ENCODE peak calls at places on chromosome 17, in ten cellular contexts. F, W, S, I, D, B, O, P, H and Q are unnamed samples.

GRCh38 chr17:81925860-81926450 is 1.6 kb downstream of the MAFG start:
- DNase-seq in O (no peak), I (no peak), F (no peak), D (no peak), W (no peak), H (no peak), P (no peak), S (no peak), B (no peak), Q (no peak)

GRCh38 chr17:57915980-57916757 is 39.0 kb downstream of the CUEDC1 start:
- DNase-seq in P (no peak), S (no peak), D (no peak), W (no peak), O (no peak), H (no peak), B (no peak), F (no peak), I (no peak), Q (no peak)

GRCh38 chr17:40442392-40443195 is 656 bp upstream of the IGFBP4 start:
- DNase-seq in H (no peak), P (no peak), F (no peak), S (no peak), I (peak; percentile 86), D (peak; percentile 61), O (peak; percentile 46), B (no peak), W (peak; percentile 53), Q (no peak)

GRCh38 chr17:7881655-7882054 is 6.9 kb upstream of the CHD3 start:
- DNase-seq in F (no peak), D (no peak), W (peak; percentile 24), B (no peak), I (no peak), O (no peak), P (no peak), S (peak; percentile 32), H (no peak), Q (peak; percentile 80)

GRCh38 chr17:46795379-46795952 is 23.0 kb downstream of the WNT3 start:
- DNase-seq in S (no peak), H (no peak), F (no peak), W (peak; percentile 88), B (no peak), I (no peak), P (no peak), D (no peak), O (peak; percentile 13), Q (no peak)

GRCh38 chr17:82752371-82753200 is 721 bp downstream of the TBCD start:
- DNase-seq in F (no peak), H (no peak), S (no peak), W (peak; percentile 9), B (no peak), I (no peak), O (no peak), D (no peak), P (no peak), Q (no peak)

GRCh38 chr17:59892251-59892848 is 393 bp downstream of the TUBD1 start:
- DNase-seq in S (no peak), P (peak; percentile 20), W (no peak), B (no peak), D (no peak), O (no peak), H (no peak), I (peak; percentile 32), F (no peak), Q (no peak)

GRCh38 chr17:67137026-67137370 is 92.6 kb downstream of the CACNG1 start:
- DNase-seq in O (no peak), B (no peak), P (no peak), I (no peak), F (no peak), D (no peak), S (no peak), H (peak; percentile 32), W (no peak), Q (no peak)

GRCh38 chr17:8859029-8859803 is 8.3 kb downstream of the PIK3R6 start:
- DNase-seq in P (no peak), B (no peak), W (peak; percentile 37), F (no peak), D (no peak), S (no peak), I (peak; percentile 47), O (no peak), H (no peak), Q (no peak)

GRCh38 chr17:77296769-77297409 is 156.1 kb downstream of the SEC14L1 start:
- DNase-seq in F (no peak), S (no peak), I (no peak), W (no peak), D (no peak), H (no peak), O (no peak), P (no peak), B (no peak), Q (no peak)

GRCh38 chr17:36827056-36827455 is 110.2 kb upstream of the LHX1 start:
- DNase-seq in W (no peak), F (no peak), D (no peak), H (no peak), B (no peak), S (no peak), O (no peak), I (no peak), P (no peak), Q (no peak)

GRCh38 chr17:33396818-33397217 is 103.7 kb upstream of the ASIC2 start:
- DNase-seq in I (no peak), O (no peak), D (no peak), B (no peak), W (no peak), S (no peak), P (no peak), F (no peak), H (no peak), Q (no peak)

GRCh38 chr17:49907279-49907678 is 59.4 kb upstream of the TAC4 start:
- DNase-seq in F (no peak), O (no peak), W (no peak), P (no peak), I (no peak), S (no peak), H (no peak), B (no peak), D (no peak), Q (no peak)

GRCh38 chr17:21089933-21090888 is 36.6 kb upstream of the DHRS7B start:
- DNase-seq in F (no peak), S (no peak), O (no peak), I (no peak), P (no peak), W (no peak), B (no peak), H (no peak), D (no peak), Q (peak; percentile 45)
- TF ChIP-seq CTCF in F (no peak), S (no peak), O (no peak), I (no peak), P (no peak), W (no peak), B (no peak), H (no peak), D (no peak), Q (no peak)

DNA sequence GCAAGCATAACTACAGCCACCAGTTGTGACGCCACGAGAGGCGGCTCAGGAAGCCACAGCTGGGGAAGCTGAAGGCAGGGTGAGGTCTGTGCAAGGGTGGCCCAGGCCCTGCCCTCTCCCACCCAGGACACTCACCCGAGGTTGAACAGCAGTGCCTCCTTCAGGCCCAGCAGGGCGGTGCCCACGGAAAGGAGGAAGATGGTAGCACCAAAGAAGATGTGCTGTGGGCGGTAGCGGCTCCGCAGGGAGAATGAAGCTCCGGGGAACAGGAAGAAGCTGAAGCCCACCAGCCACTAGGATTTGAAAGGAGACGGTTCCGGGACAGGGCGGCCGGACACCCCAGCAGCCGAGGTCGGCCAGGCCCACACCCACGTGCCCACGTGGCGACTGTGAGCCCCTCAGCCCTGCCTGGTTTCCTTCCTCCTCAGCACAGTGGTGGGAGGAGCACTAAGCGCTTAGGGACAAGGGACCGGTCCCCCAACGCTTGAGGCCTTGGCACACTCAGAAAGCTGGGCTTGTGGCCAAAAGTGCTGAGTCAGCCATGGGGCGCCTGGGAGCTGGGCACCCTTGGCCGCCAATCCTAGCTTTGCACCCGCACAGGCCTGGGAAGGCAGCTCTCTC is 11.0 kb downstream of the CYB561 start:
- DNase-seq in D (peak; percentile 74), I (peak; percentile 88), H (peak; percentile 53), W (no peak), F (peak; percentile 77), O (peak; percentile 41), P (peak; percentile 84), S (no peak), B (no peak), Q (no peak)
- TF ChIP-seq CTCF in D (no peak), I (no peak), H (peak; percentile 59), W (peak; percentile 32), F (no peak), O (peak; percentile 10), P (peak; percentile 31), S (no peak), B (no peak), Q (no peak)

DNA sequence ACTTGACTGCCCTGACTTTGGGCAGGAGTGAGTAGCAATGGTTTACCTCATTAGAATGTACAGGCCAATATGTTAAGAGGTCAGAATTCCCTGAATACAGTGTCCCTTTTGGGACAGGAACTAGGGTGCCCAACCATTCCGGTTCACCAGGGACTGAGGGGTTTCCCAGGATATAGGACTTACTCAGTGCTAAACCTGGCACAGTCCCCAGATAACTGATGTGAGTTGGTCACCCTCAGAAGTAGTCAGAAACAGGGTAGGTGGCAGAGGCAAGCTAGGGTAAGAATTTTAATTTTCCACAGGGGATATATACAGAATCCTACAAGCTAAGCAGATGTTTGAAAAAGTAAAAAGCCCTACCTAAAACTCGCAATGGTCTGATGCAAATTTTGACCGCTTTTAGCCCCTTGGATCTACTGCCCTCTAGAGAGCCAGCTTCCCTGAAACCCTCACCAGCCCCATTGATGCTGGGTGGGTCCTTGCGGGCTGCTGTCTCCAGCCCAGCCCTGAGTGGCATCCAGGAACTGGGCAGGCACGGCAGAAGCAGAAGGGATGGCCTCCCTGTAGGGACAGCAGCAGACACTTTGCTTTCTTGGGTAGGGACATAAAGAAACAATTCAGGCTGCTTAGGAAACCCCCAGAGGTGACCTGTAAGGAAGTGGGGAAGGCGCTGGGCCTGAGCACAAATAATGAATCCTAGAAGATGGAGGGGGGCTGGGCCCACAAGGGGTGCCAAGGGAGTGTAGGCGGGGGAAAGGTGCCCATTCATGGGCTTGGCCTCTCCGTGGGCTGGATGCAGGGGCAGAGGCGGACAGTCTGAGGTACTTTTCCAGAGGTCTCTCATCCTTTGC is 434.8 kb downstream of the SLC39A11 start:
- DNase-seq in H (no peak), D (no peak), B (no peak), I (no peak), W (no peak), O (no peak), S (no peak), F (no peak), P (no peak), Q (no peak)
- TF ChIP-seq CTCF in H (peak; percentile 15), D (no peak), B (peak; percentile 49), I (no peak), W (peak; percentile 30), O (no peak), S (no peak), F (no peak), P (no peak), Q (no peak)

DNA sequence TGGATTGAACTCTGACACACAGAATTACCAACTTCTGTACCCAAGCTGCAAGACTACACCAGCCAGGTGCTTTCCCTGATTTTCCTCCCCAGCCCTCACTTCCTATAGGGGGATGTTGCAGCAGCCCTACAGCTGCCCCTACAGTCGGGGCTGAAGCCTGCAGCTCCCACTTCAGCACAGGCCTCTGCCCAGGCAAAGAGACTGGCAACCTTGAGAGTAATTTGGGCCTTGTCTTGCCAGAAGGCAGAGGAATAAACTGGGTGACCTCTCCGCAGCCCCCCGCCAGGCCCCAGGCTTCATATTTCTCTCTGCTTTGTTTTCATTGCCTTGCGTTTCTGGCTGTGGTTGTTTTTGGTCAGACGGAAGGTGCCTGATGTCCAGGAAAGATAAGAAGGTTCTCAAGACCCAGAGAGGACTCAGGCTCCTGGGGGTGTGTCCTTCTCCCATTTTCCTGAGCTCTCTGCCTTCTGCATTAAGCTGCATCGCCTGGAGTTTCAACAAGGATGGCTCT is 32.0 kb downstream of the SLC6A4 start:
- DNase-seq in F (peak; percentile 8), H (no peak), I (no peak), O (no peak), D (no peak), S (no peak), W (no peak), P (no peak), B (no peak), Q (no peak)
- TF ChIP-seq CTCF in F (no peak), H (no peak), I (no peak), O (no peak), D (no peak), S (no peak), W (peak; percentile 32), P (no peak), B (peak; percentile 40), Q (no peak)